ENCODE peak calls at places on chromosomes 7 and 10, in four cellular contexts. One of them, this sample, is unnamed.

GRCh38 chr10:11551915-11552602 is 59.4 kb downstream of the USP6NL start:
- DNase-seq in HAP-1: peak; percentile 94
- DNase-seq in transverse colon: no peak
- DNase-seq in RCC 7860: peak; percentile 82
- DNase-seq in this sample: peak; percentile 21

GRCh38 chr7:1236831-1237701 is 4.4 kb downstream of the UNCX start:
- DNase-seq in HAP-1: no peak
- DNase-seq in transverse colon: no peak
- DNase-seq in RCC 7860: no peak
- DNase-seq in this sample: no peak

GRCh38 chr7:132270517-132270916 is 305.8 kb downstream of the PLXNA4 start:
- DNase-seq in HAP-1: no peak
- DNase-seq in transverse colon: no peak
- DNase-seq in RCC 7860: no peak
- DNase-seq in this sample: no peak

GRCh38 chr10:51369903-51370302 is 295.6 kb downstream of the PRKG1 start:
- DNase-seq in HAP-1: no peak
- DNase-seq in transverse colon: no peak
- DNase-seq in RCC 7860: no peak
- DNase-seq in this sample: peak; percentile 11

GRCh38 chr10:94042001-94042813 is 48.5 kb downstream of the PLCE1 start:
- DNase-seq in HAP-1: peak; percentile 74
- DNase-seq in transverse colon: no peak
- DNase-seq in RCC 7860: peak; percentile 78
- DNase-seq in this sample: peak; percentile 61

GRCh38 chr7:33854951-33855350 is 50.4 kb upstream of the BMPER start:
- DNase-seq in HAP-1: no peak
- DNase-seq in transverse colon: no peak
- DNase-seq in RCC 7860: peak; percentile 92
- DNase-seq in this sample: peak; percentile 57

GRCh38 chr10:113093188-113094113 is 143.4 kb downstream of the TCF7L2 start:
- DNase-seq in HAP-1: peak; percentile 63
- DNase-seq in transverse colon: peak; percentile 46
- DNase-seq in RCC 7860: peak; percentile 73
- DNase-seq in this sample: peak; percentile 21

GRCh38 chr10:77793831-77794230 is 132.7 kb downstream of the DLG5 start:
- DNase-seq in HAP-1: no peak
- DNase-seq in transverse colon: no peak
- DNase-seq in RCC 7860: no peak
- DNase-seq in this sample: no peak

GRCh38 chr10:15222511-15222910 is 54.0 kb upstream of the NMT2 start:
- DNase-seq in HAP-1: no peak
- DNase-seq in transverse colon: no peak
- DNase-seq in RCC 7860: no peak
- DNase-seq in this sample: no peak

GRCh38 chr7:27156508-27156898 is at the start of gene HOXA7:
- DNase-seq in HAP-1: peak; percentile 87
- DNase-seq in transverse colon: peak; percentile 75
- DNase-seq in RCC 7860: peak; percentile 3
- DNase-seq in this sample: no peak

GRCh38 chr7:7861211-7861633 is 107.4 kb upstream of the GLCCI1 start:
- DNase-seq in HAP-1: no peak
- DNase-seq in transverse colon: no peak
- DNase-seq in RCC 7860: peak; percentile 32
- DNase-seq in this sample: peak; percentile 44

GRCh38 chr10:95683966-95684365 is 9.8 kb downstream of the TCTN3 start:
- DNase-seq in HAP-1: no peak
- DNase-seq in transverse colon: no peak
- DNase-seq in RCC 7860: no peak
- DNase-seq in this sample: no peak

GRCh38 chr7:28840515-28841125 is 117.5 kb downstream of the TRIL start:
- DNase-seq in HAP-1: no peak
- DNase-seq in transverse colon: no peak
- DNase-seq in RCC 7860: no peak
- DNase-seq in this sample: no peak

GRCh38 chr7:124618871-124619270 is 146.7 kb downstream of the GPR37 start:
- DNase-seq in HAP-1: no peak
- DNase-seq in transverse colon: no peak
- DNase-seq in RCC 7860: no peak
- DNase-seq in this sample: no peak

GRCh38 chr7:50217961-50218360 is 86.6 kb upstream of the IKZF1 start:
- DNase-seq in HAP-1: no peak
- DNase-seq in transverse colon: no peak
- DNase-seq in RCC 7860: no peak
- DNase-seq in this sample: no peak

GRCh38 chr10:13491747-13492360 is 37.0 kb downstream of the BEND7 start:
- DNase-seq in HAP-1: no peak
- DNase-seq in transverse colon: no peak
- DNase-seq in RCC 7860: no peak
- DNase-seq in this sample: no peak

GRCh38 chr7:3095046-3095445 is 51.4 kb upstream of the CARD11 start:
- DNase-seq in HAP-1: no peak
- DNase-seq in transverse colon: peak; percentile 25
- DNase-seq in RCC 7860: no peak
- DNase-seq in this sample: no peak

GRCh38 chr7:143013897-143014296 is 13.0 kb downstream of the OR9A2 start:
- DNase-seq in HAP-1: no peak
- DNase-seq in transverse colon: no peak
- DNase-seq in RCC 7860: no peak
- DNase-seq in this sample: no peak

GRCh38 chr7:158112571-158113320 is 474.9 kb downstream of the PTPRN2 start:
- DNase-seq in HAP-1: no peak
- DNase-seq in transverse colon: no peak
- DNase-seq in RCC 7860: no peak
- DNase-seq in this sample: no peak

GRCh38 chr7:38185395-38185920 is 7.4 kb downstream of the STARD3NL start:
- DNase-seq in HAP-1: no peak
- DNase-seq in transverse colon: no peak
- DNase-seq in RCC 7860: no peak
- DNase-seq in this sample: no peak

GRCh38 chr7:3157541-3158287 is 114.0 kb upstream of the CARD11 start:
- DNase-seq in HAP-1: no peak
- DNase-seq in transverse colon: no peak
- DNase-seq in RCC 7860: peak; percentile 20
- DNase-seq in this sample: peak; percentile 54

GRCh38 chr10:88213206-88213605 is 349.8 kb downstream of the PTEN start:
- DNase-seq in HAP-1: no peak
- DNase-seq in transverse colon: no peak
- DNase-seq in RCC 7860: no peak
- DNase-seq in this sample: no peak

GRCh38 chr7:148733496-148733895 is 34.8 kb downstream of the CUL1 start:
- DNase-seq in HAP-1: no peak
- DNase-seq in transverse colon: no peak
- DNase-seq in RCC 7860: no peak
- DNase-seq in this sample: no peak

GRCh38 chr10:73920084-73920483 is 9.2 kb downstream of the PLAU start:
- DNase-seq in HAP-1: no peak
- DNase-seq in transverse colon: peak; percentile 17
- DNase-seq in RCC 7860: no peak
- DNase-seq in this sample: no peak

GRCh38 chr7:90487808-90488207 is 18.4 kb downstream of the PTTG1IP2 start:
- DNase-seq in HAP-1: no peak
- DNase-seq in transverse colon: no peak
- DNase-seq in RCC 7860: no peak
- DNase-seq in this sample: no peak

GRCh38 chr10:7408494-7409044 is 2.3 kb downstream of the SFMBT2 start:
- DNase-seq in HAP-1: peak; percentile 41
- DNase-seq in transverse colon: peak; percentile 50
- DNase-seq in RCC 7860: no peak
- DNase-seq in this sample: no peak

GRCh38 chr7:68629-69028 is 123.7 kb upstream of the FAM20C start:
- DNase-seq in HAP-1: no peak
- DNase-seq in transverse colon: no peak
- DNase-seq in RCC 7860: peak; percentile 92
- DNase-seq in this sample: no peak

GRCh38 chr10:23253780-23254179 is 61.7 kb downstream of the PTF1A start:
- DNase-seq in HAP-1: no peak
- DNase-seq in transverse colon: no peak
- DNase-seq in RCC 7860: no peak
- DNase-seq in this sample: no peak

GRCh38 chr7:24898691-24899090 is 81.3 kb downstream of the OSBPL3 start:
- DNase-seq in HAP-1: no peak
- DNase-seq in transverse colon: no peak
- DNase-seq in RCC 7860: peak; percentile 76
- DNase-seq in this sample: peak; percentile 53

GRCh38 chr10:75612904-75613684 is 181.7 kb downstream of the LRMDA start:
- DNase-seq in HAP-1: no peak
- DNase-seq in transverse colon: no peak
- DNase-seq in RCC 7860: no peak
- DNase-seq in this sample: no peak

GRCh38 chr10:33201971-33202370 is 132.5 kb downstream of the NRP1 start:
- DNase-seq in HAP-1: peak; percentile 61
- DNase-seq in transverse colon: no peak
- DNase-seq in RCC 7860: no peak
- DNase-seq in this sample: no peak

GRCh38 chr10:51020175-51020574 is 54.1 kb upstream of the PRKG1 start:
- DNase-seq in HAP-1: no peak
- DNase-seq in transverse colon: no peak
- DNase-seq in RCC 7860: no peak
- DNase-seq in this sample: no peak

GRCh38 chr7:118104812-118105441 is 79.0 kb upstream of the LSM8 start:
- DNase-seq in HAP-1: peak; percentile 43
- DNase-seq in transverse colon: no peak
- DNase-seq in RCC 7860: peak; percentile 59
- DNase-seq in this sample: no peak

GRCh38 chr10:119395287-119396007 is 147.1 kb downstream of the RGS10 start:
- DNase-seq in HAP-1: no peak
- DNase-seq in transverse colon: no peak
- DNase-seq in RCC 7860: no peak
- DNase-seq in this sample: no peak

GRCh38 chr7:78226059-78226658 is 427.6 kb downstream of the PHTF2 start:
- DNase-seq in HAP-1: peak; percentile 38
- DNase-seq in transverse colon: peak; percentile 51
- DNase-seq in RCC 7860: peak; percentile 33
- DNase-seq in this sample: peak; percentile 13

GRCh38 chr7:142375710-142376313 is 118.0 kb upstream of the PRSS58 start:
- DNase-seq in HAP-1: no peak
- DNase-seq in transverse colon: no peak
- DNase-seq in RCC 7860: no peak
- DNase-seq in this sample: peak; percentile 21